ENCODE peak calls at places on chromosome 16, in seven cellular contexts. One of them, this sample, is unnamed.

GRCh38 chr16:20763461-20764232 is at the start of gene ACSM3:
- DNase-seq in ACHN: peak
- DNase-seq in WTC11: peak
- DNase-seq in amniotic epithelial cell: peak
- DNase-seq in NCI-H2029 treated with DMSO at 0.1 percent for 48 hours: no peak
- DNase-seq in PC-9: peak
- DNase-seq in body of pancreas: peak
- DNase-seq in this sample: peak

GRCh38 chr16:58116529-58116928 is 12.7 kb downstream of the CFAP20 start:
- DNase-seq in ACHN: no peak
- DNase-seq in WTC11: no peak
- DNase-seq in amniotic epithelial cell: no peak
- DNase-seq in NCI-H2029 treated with DMSO at 0.1 percent for 48 hours: no peak
- DNase-seq in PC-9: no peak
- DNase-seq in body of pancreas: no peak
- DNase-seq in this sample: no peak

GRCh38 chr16:74501484-74502479 is 80.5 kb upstream of the CLEC18B start:
- DNase-seq in ACHN: no peak
- DNase-seq in WTC11: no peak
- DNase-seq in amniotic epithelial cell: no peak
- DNase-seq in NCI-H2029 treated with DMSO at 0.1 percent for 48 hours: no peak
- DNase-seq in PC-9: no peak
- DNase-seq in body of pancreas: no peak
- DNase-seq in this sample: no peak

GRCh38 chr16:18950469-18951185 is 24.4 kb upstream of the SMG1 start:
- DNase-seq in ACHN: no peak
- DNase-seq in WTC11: no peak
- DNase-seq in amniotic epithelial cell: peak
- DNase-seq in NCI-H2029 treated with DMSO at 0.1 percent for 48 hours: no peak
- DNase-seq in PC-9: no peak
- DNase-seq in body of pancreas: no peak
- DNase-seq in this sample: no peak

GRCh38 chr16:67169011-67169451 is 1.3 kb upstream of the NOL3 start:
- DNase-seq in ACHN: no peak
- DNase-seq in WTC11: peak
- DNase-seq in amniotic epithelial cell: no peak
- DNase-seq in NCI-H2029 treated with DMSO at 0.1 percent for 48 hours: no peak
- DNase-seq in PC-9: no peak
- DNase-seq in body of pancreas: no peak
- DNase-seq in this sample: peak

GRCh38 chr16:68086860-68087268 is 1.7 kb downstream of the NFATC3 start:
- DNase-seq in ACHN: peak
- DNase-seq in WTC11: no peak
- DNase-seq in amniotic epithelial cell: no peak
- DNase-seq in NCI-H2029 treated with DMSO at 0.1 percent for 48 hours: no peak
- DNase-seq in PC-9: no peak
- DNase-seq in body of pancreas: no peak
- DNase-seq in this sample: no peak

GRCh38 chr16:27225536-27226360 is 22.4 kb downstream of the KDM8 start:
- DNase-seq in ACHN: no peak
- DNase-seq in WTC11: no peak
- DNase-seq in amniotic epithelial cell: no peak
- DNase-seq in NCI-H2029 treated with DMSO at 0.1 percent for 48 hours: no peak
- DNase-seq in PC-9: no peak
- DNase-seq in body of pancreas: peak
- DNase-seq in this sample: no peak

GRCh38 chr16:77298638-77299360 is 99.6 kb downstream of the SYCE1L start:
- DNase-seq in ACHN: peak
- DNase-seq in WTC11: no peak
- DNase-seq in amniotic epithelial cell: peak
- DNase-seq in NCI-H2029 treated with DMSO at 0.1 percent for 48 hours: no peak
- DNase-seq in PC-9: peak
- DNase-seq in body of pancreas: peak
- DNase-seq in this sample: no peak

GRCh38 chr16:3112058-3112880 is at the start of gene ZNF205:
- DNase-seq in ACHN: peak
- DNase-seq in WTC11: peak
- DNase-seq in amniotic epithelial cell: peak
- DNase-seq in NCI-H2029 treated with DMSO at 0.1 percent for 48 hours: peak
- DNase-seq in PC-9: peak
- DNase-seq in body of pancreas: peak
- DNase-seq in this sample: peak

GRCh38 chr16:80051040-80051439 is 450.5 kb upstream of the MAF start:
- DNase-seq in ACHN: no peak
- DNase-seq in WTC11: peak
- DNase-seq in amniotic epithelial cell: no peak
- DNase-seq in NCI-H2029 treated with DMSO at 0.1 percent for 48 hours: no peak
- DNase-seq in PC-9: no peak
- DNase-seq in body of pancreas: no peak
- DNase-seq in this sample: peak

GRCh38 chr16:30084816-30085159 is 6.9 kb downstream of the TBX6 start:
- DNase-seq in ACHN: no peak
- DNase-seq in WTC11: no peak
- DNase-seq in amniotic epithelial cell: no peak
- DNase-seq in NCI-H2029 treated with DMSO at 0.1 percent for 48 hours: no peak
- DNase-seq in PC-9: no peak
- DNase-seq in body of pancreas: no peak
- DNase-seq in this sample: no peak

GRCh38 chr16:53991181-53992056 is 287.5 kb downstream of the FTO start:
- DNase-seq in ACHN: no peak
- DNase-seq in WTC11: no peak
- DNase-seq in amniotic epithelial cell: peak
- DNase-seq in NCI-H2029 treated with DMSO at 0.1 percent for 48 hours: peak
- DNase-seq in PC-9: no peak
- DNase-seq in body of pancreas: peak
- DNase-seq in this sample: no peak

GRCh38 chr16:2174396-2175131 is 19.0 kb downstream of the TRAF7 start:
- DNase-seq in ACHN: no peak
- DNase-seq in WTC11: no peak
- DNase-seq in amniotic epithelial cell: no peak
- DNase-seq in NCI-H2029 treated with DMSO at 0.1 percent for 48 hours: no peak
- DNase-seq in PC-9: no peak
- DNase-seq in body of pancreas: no peak
- DNase-seq in this sample: no peak

GRCh38 chr16:87626401-87626800 is 24.1 kb downstream of the JPH3 start:
- DNase-seq in ACHN: no peak
- DNase-seq in WTC11: no peak
- DNase-seq in amniotic epithelial cell: no peak
- DNase-seq in NCI-H2029 treated with DMSO at 0.1 percent for 48 hours: no peak
- DNase-seq in PC-9: no peak
- DNase-seq in body of pancreas: no peak
- DNase-seq in this sample: no peak

GRCh38 chr16:51161440-51162195 is 10.5 kb upstream of the SALL1 start:
- DNase-seq in ACHN: no peak
- DNase-seq in WTC11: no peak
- DNase-seq in amniotic epithelial cell: no peak
- DNase-seq in NCI-H2029 treated with DMSO at 0.1 percent for 48 hours: no peak
- DNase-seq in PC-9: no peak
- DNase-seq in body of pancreas: no peak
- DNase-seq in this sample: no peak

GRCh38 chr16:86925067-86925791 is 346.9 kb downstream of the FOXL1 start:
- DNase-seq in ACHN: no peak
- DNase-seq in WTC11: no peak
- DNase-seq in amniotic epithelial cell: peak
- DNase-seq in NCI-H2029 treated with DMSO at 0.1 percent for 48 hours: no peak
- DNase-seq in PC-9: no peak
- DNase-seq in body of pancreas: no peak
- DNase-seq in this sample: no peak

GRCh38 chr16:79767597-79768280 is 167.2 kb upstream of the MAF start:
- DNase-seq in ACHN: peak
- DNase-seq in WTC11: peak
- DNase-seq in amniotic epithelial cell: peak
- DNase-seq in NCI-H2029 treated with DMSO at 0.1 percent for 48 hours: no peak
- DNase-seq in PC-9: no peak
- DNase-seq in body of pancreas: peak
- DNase-seq in this sample: no peak

GRCh38 chr16:30658731-30659506 is 688 bp downstream of the FBRS start:
- DNase-seq in ACHN: peak
- DNase-seq in WTC11: peak
- DNase-seq in amniotic epithelial cell: peak
- DNase-seq in NCI-H2029 treated with DMSO at 0.1 percent for 48 hours: peak
- DNase-seq in PC-9: no peak
- DNase-seq in body of pancreas: peak
- DNase-seq in this sample: no peak

GRCh38 chr16:89988951-89989350 is 30.3 kb downstream of the DBNDD1 start:
- DNase-seq in ACHN: no peak
- DNase-seq in WTC11: no peak
- DNase-seq in amniotic epithelial cell: no peak
- DNase-seq in NCI-H2029 treated with DMSO at 0.1 percent for 48 hours: no peak
- DNase-seq in PC-9: no peak
- DNase-seq in body of pancreas: no peak
- DNase-seq in this sample: no peak

GRCh38 chr16:28596840-28597691 is at the start of gene SULT1A2:
- DNase-seq in ACHN: no peak
- DNase-seq in WTC11: peak
- DNase-seq in amniotic epithelial cell: peak
- DNase-seq in NCI-H2029 treated with DMSO at 0.1 percent for 48 hours: no peak
- DNase-seq in PC-9: peak
- DNase-seq in body of pancreas: peak
- DNase-seq in this sample: peak

GRCh38 chr16:24747425-24747824 is 18.0 kb downstream of the TNRC6A start:
- DNase-seq in ACHN: no peak
- DNase-seq in WTC11: no peak
- DNase-seq in amniotic epithelial cell: no peak
- DNase-seq in NCI-H2029 treated with DMSO at 0.1 percent for 48 hours: no peak
- DNase-seq in PC-9: no peak
- DNase-seq in body of pancreas: no peak
- DNase-seq in this sample: no peak

GRCh38 chr16:68642436-68643064 is 2.6 kb upstream of the CDH3 start:
- DNase-seq in ACHN: no peak
- DNase-seq in WTC11: peak
- DNase-seq in amniotic epithelial cell: peak
- DNase-seq in NCI-H2029 treated with DMSO at 0.1 percent for 48 hours: peak
- DNase-seq in PC-9: no peak
- DNase-seq in body of pancreas: no peak
- DNase-seq in this sample: peak

GRCh38 chr16:23482778-23483177 is 27.5 kb downstream of the GGA2 start:
- DNase-seq in ACHN: no peak
- DNase-seq in WTC11: no peak
- DNase-seq in amniotic epithelial cell: no peak
- DNase-seq in NCI-H2029 treated with DMSO at 0.1 percent for 48 hours: no peak
- DNase-seq in PC-9: no peak
- DNase-seq in body of pancreas: no peak
- DNase-seq in this sample: no peak

GRCh38 chr16:51450913-51451312 is 299.8 kb upstream of the SALL1 start:
- DNase-seq in ACHN: no peak
- DNase-seq in WTC11: no peak
- DNase-seq in amniotic epithelial cell: no peak
- DNase-seq in NCI-H2029 treated with DMSO at 0.1 percent for 48 hours: no peak
- DNase-seq in PC-9: no peak
- DNase-seq in body of pancreas: no peak
- DNase-seq in this sample: no peak

GRCh38 chr16:85557976-85558589 is 55.0 kb upstream of the GSE1 start:
- DNase-seq in ACHN: no peak
- DNase-seq in WTC11: no peak
- DNase-seq in amniotic epithelial cell: no peak
- DNase-seq in NCI-H2029 treated with DMSO at 0.1 percent for 48 hours: peak
- DNase-seq in PC-9: peak
- DNase-seq in body of pancreas: peak
- DNase-seq in this sample: no peak

GRCh38 chr16:1245452-1246005 is 5.0 kb downstream of the TPSAB1 start:
- DNase-seq in ACHN: no peak
- DNase-seq in WTC11: no peak
- DNase-seq in amniotic epithelial cell: no peak
- DNase-seq in NCI-H2029 treated with DMSO at 0.1 percent for 48 hours: no peak
- DNase-seq in PC-9: no peak
- DNase-seq in body of pancreas: no peak
- DNase-seq in this sample: no peak

GRCh38 chr16:1688807-1689560 is 10.9 kb downstream of the JPT2 start:
- DNase-seq in ACHN: peak
- DNase-seq in WTC11: no peak
- DNase-seq in amniotic epithelial cell: peak
- DNase-seq in NCI-H2029 treated with DMSO at 0.1 percent for 48 hours: no peak
- DNase-seq in PC-9: peak
- DNase-seq in body of pancreas: peak
- DNase-seq in this sample: no peak

GRCh38 chr16:8806272-8806983 is 8.8 kb downstream of the PMM2 start:
- DNase-seq in ACHN: no peak
- DNase-seq in WTC11: no peak
- DNase-seq in amniotic epithelial cell: no peak
- DNase-seq in NCI-H2029 treated with DMSO at 0.1 percent for 48 hours: no peak
- DNase-seq in PC-9: no peak
- DNase-seq in body of pancreas: no peak
- DNase-seq in this sample: no peak

GRCh38 chr16:18966791-18967190 is 16.9 kb upstream of the TMC7 start:
- DNase-seq in ACHN: no peak
- DNase-seq in WTC11: no peak
- DNase-seq in amniotic epithelial cell: no peak
- DNase-seq in NCI-H2029 treated with DMSO at 0.1 percent for 48 hours: no peak
- DNase-seq in PC-9: no peak
- DNase-seq in body of pancreas: no peak
- DNase-seq in this sample: no peak

GRCh38 chr16:57994778-57995177 is 5.7 kb downstream of the ZNF319 start:
- DNase-seq in ACHN: peak
- DNase-seq in WTC11: peak
- DNase-seq in amniotic epithelial cell: no peak
- DNase-seq in NCI-H2029 treated with DMSO at 0.1 percent for 48 hours: no peak
- DNase-seq in PC-9: peak
- DNase-seq in body of pancreas: peak
- DNase-seq in this sample: peak

This sample was measured in H9.